ENCODE peak calls at places on chromosomes 5 and 9, in seven cellular contexts. One of them, this sample, is unnamed.

GRCh38 chr9:83572524-83572923 is 34.3 kb upstream of the FRMD3 start:
- DNase-seq in HL-60: no peak
- DNase-seq in left ventricle myocardium inferior: no peak
- DNase-seq in activated T-cell treated with anti-CD3 and anti-CD28 coated beads for 48 hours: no peak
- DNase-seq in T follicular helper cell: no peak
- DNase-seq in iPS-NIHi11: no peak
- DNase-seq in stimulated activated CD8-positive, alpha-beta memory T cell treated with anti-CD3 and anti-CD28 coated beads, Interleukin-4, amount 100 ng/mL, for 24 hours: no peak
- DNase-seq in this sample: no peak

GRCh38 chr9:84955971-84956370 is 286.4 kb downstream of the NTRK2 start:
- DNase-seq in T follicular helper cell: no peak
- DNase-seq in HL-60: no peak
- DNase-seq in iPS-NIHi11: no peak
- DNase-seq in stimulated activated CD8-positive, alpha-beta memory T cell treated with anti-CD3 and anti-CD28 coated beads, Interleukin-4, amount 100 ng/mL, for 24 hours: no peak
- DNase-seq in activated T-cell treated with anti-CD3 and anti-CD28 coated beads for 48 hours: no peak
- DNase-seq in left ventricle myocardium inferior: no peak
- DNase-seq in this sample: no peak

GRCh38 chr5:77316871-77317661 is 106.6 kb downstream of the PDE8B start:
- DNase-seq in stimulated activated CD8-positive, alpha-beta memory T cell treated with anti-CD3 and anti-CD28 coated beads, Interleukin-4, amount 100 ng/mL, for 24 hours: no peak
- DNase-seq in T follicular helper cell: no peak
- DNase-seq in HL-60: no peak
- DNase-seq in iPS-NIHi11: no peak
- DNase-seq in left ventricle myocardium inferior: no peak
- DNase-seq in activated T-cell treated with anti-CD3 and anti-CD28 coated beads for 48 hours: no peak
- DNase-seq in this sample: no peak

GRCh38 chr5:37810311-37810710 is 29.5 kb downstream of the GDNF start:
- DNase-seq in T follicular helper cell: no peak
- DNase-seq in HL-60: no peak
- DNase-seq in stimulated activated CD8-positive, alpha-beta memory T cell treated with anti-CD3 and anti-CD28 coated beads, Interleukin-4, amount 100 ng/mL, for 24 hours: no peak
- DNase-seq in activated T-cell treated with anti-CD3 and anti-CD28 coated beads for 48 hours: no peak
- DNase-seq in left ventricle myocardium inferior: no peak
- DNase-seq in iPS-NIHi11: no peak
- DNase-seq in this sample: no peak

GRCh38 chr5:39102684-39103155 is 28.5 kb upstream of the RICTOR start:
- DNase-seq in stimulated activated CD8-positive, alpha-beta memory T cell treated with anti-CD3 and anti-CD28 coated beads, Interleukin-4, amount 100 ng/mL, for 24 hours: no peak
- DNase-seq in left ventricle myocardium inferior: no peak
- DNase-seq in iPS-NIHi11: no peak
- DNase-seq in HL-60: no peak
- DNase-seq in T follicular helper cell: no peak
- DNase-seq in activated T-cell treated with anti-CD3 and anti-CD28 coated beads for 48 hours: no peak
- DNase-seq in this sample: no peak

GRCh38 chr5:10249948-10250803 is at the start of gene CCT5:
- DNase-seq in left ventricle myocardium inferior: peak
- DNase-seq in activated T-cell treated with anti-CD3 and anti-CD28 coated beads for 48 hours: peak
- DNase-seq in iPS-NIHi11: peak
- DNase-seq in HL-60: peak
- DNase-seq in stimulated activated CD8-positive, alpha-beta memory T cell treated with anti-CD3 and anti-CD28 coated beads, Interleukin-4, amount 100 ng/mL, for 24 hours: peak
- DNase-seq in T follicular helper cell: peak
- DNase-seq in this sample: peak

GRCh38 chr9:93173365-93174150 is 10.4 kb upstream of the WNK2 start:
- DNase-seq in HL-60: peak
- DNase-seq in T follicular helper cell: no peak
- DNase-seq in iPS-NIHi11: no peak
- DNase-seq in stimulated activated CD8-positive, alpha-beta memory T cell treated with anti-CD3 and anti-CD28 coated beads, Interleukin-4, amount 100 ng/mL, for 24 hours: no peak
- DNase-seq in left ventricle myocardium inferior: no peak
- DNase-seq in activated T-cell treated with anti-CD3 and anti-CD28 coated beads for 48 hours: no peak
- DNase-seq in this sample: no peak

GRCh38 chr5:169910393-169910792 is 69.9 kb downstream of the INSYN2B start:
- DNase-seq in activated T-cell treated with anti-CD3 and anti-CD28 coated beads for 48 hours: no peak
- DNase-seq in T follicular helper cell: no peak
- DNase-seq in left ventricle myocardium inferior: no peak
- DNase-seq in HL-60: no peak
- DNase-seq in stimulated activated CD8-positive, alpha-beta memory T cell treated with anti-CD3 and anti-CD28 coated beads, Interleukin-4, amount 100 ng/mL, for 24 hours: no peak
- DNase-seq in iPS-NIHi11: no peak
- DNase-seq in this sample: no peak

GRCh38 chr5:16784843-16785791 is 151.0 kb downstream of the MYO10 start:
- DNase-seq in iPS-NIHi11: no peak
- DNase-seq in stimulated activated CD8-positive, alpha-beta memory T cell treated with anti-CD3 and anti-CD28 coated beads, Interleukin-4, amount 100 ng/mL, for 24 hours: peak
- DNase-seq in activated T-cell treated with anti-CD3 and anti-CD28 coated beads for 48 hours: peak
- DNase-seq in left ventricle myocardium inferior: no peak
- DNase-seq in HL-60: no peak
- DNase-seq in T follicular helper cell: no peak
- DNase-seq in this sample: no peak

GRCh38 chr5:177508837-177509236 is 789 bp downstream of the DOK3 start:
- DNase-seq in T follicular helper cell: no peak
- DNase-seq in activated T-cell treated with anti-CD3 and anti-CD28 coated beads for 48 hours: no peak
- DNase-seq in HL-60: peak
- DNase-seq in left ventricle myocardium inferior: no peak
- DNase-seq in iPS-NIHi11: no peak
- DNase-seq in stimulated activated CD8-positive, alpha-beta memory T cell treated with anti-CD3 and anti-CD28 coated beads, Interleukin-4, amount 100 ng/mL, for 24 hours: no peak
- DNase-seq in this sample: no peak

GRCh38 chr5:71681282-71681681 is 37.8 kb upstream of the CARTPT start:
- DNase-seq in activated T-cell treated with anti-CD3 and anti-CD28 coated beads for 48 hours: no peak
- DNase-seq in left ventricle myocardium inferior: no peak
- DNase-seq in T follicular helper cell: no peak
- DNase-seq in HL-60: no peak
- DNase-seq in iPS-NIHi11: no peak
- DNase-seq in stimulated activated CD8-positive, alpha-beta memory T cell treated with anti-CD3 and anti-CD28 coated beads, Interleukin-4, amount 100 ng/mL, for 24 hours: no peak
- DNase-seq in this sample: no peak

GRCh38 chr9:16637218-16637617 is 233.3 kb downstream of the BNC2 start:
- DNase-seq in HL-60: no peak
- DNase-seq in T follicular helper cell: no peak
- DNase-seq in left ventricle myocardium inferior: no peak
- DNase-seq in activated T-cell treated with anti-CD3 and anti-CD28 coated beads for 48 hours: no peak
- DNase-seq in stimulated activated CD8-positive, alpha-beta memory T cell treated with anti-CD3 and anti-CD28 coated beads, Interleukin-4, amount 100 ng/mL, for 24 hours: no peak
- DNase-seq in iPS-NIHi11: no peak
- DNase-seq in this sample: no peak

GRCh38 chr9:21994526-21994995 is at the start of gene CDKN2B-AS1:
- DNase-seq in activated T-cell treated with anti-CD3 and anti-CD28 coated beads for 48 hours: no peak
- DNase-seq in stimulated activated CD8-positive, alpha-beta memory T cell treated with anti-CD3 and anti-CD28 coated beads, Interleukin-4, amount 100 ng/mL, for 24 hours: no peak
- DNase-seq in iPS-NIHi11: peak
- DNase-seq in HL-60: peak
- DNase-seq in left ventricle myocardium inferior: no peak
- DNase-seq in T follicular helper cell: no peak
- DNase-seq in this sample: peak

GRCh38 chr9:31700252-31701045 is 684.0 kb upstream of the ACO1 start:
- DNase-seq in stimulated activated CD8-positive, alpha-beta memory T cell treated with anti-CD3 and anti-CD28 coated beads, Interleukin-4, amount 100 ng/mL, for 24 hours: no peak
- DNase-seq in iPS-NIHi11: no peak
- DNase-seq in HL-60: no peak
- DNase-seq in T follicular helper cell: no peak
- DNase-seq in activated T-cell treated with anti-CD3 and anti-CD28 coated beads for 48 hours: no peak
- DNase-seq in left ventricle myocardium inferior: no peak
- DNase-seq in this sample: no peak

GRCh38 chr5:67620386-67621039 is 423.9 kb upstream of the CD180 start:
- DNase-seq in T follicular helper cell: no peak
- DNase-seq in HL-60: no peak
- DNase-seq in stimulated activated CD8-positive, alpha-beta memory T cell treated with anti-CD3 and anti-CD28 coated beads, Interleukin-4, amount 100 ng/mL, for 24 hours: no peak
- DNase-seq in iPS-NIHi11: no peak
- DNase-seq in left ventricle myocardium inferior: no peak
- DNase-seq in activated T-cell treated with anti-CD3 and anti-CD28 coated beads for 48 hours: no peak
- DNase-seq in this sample: no peak

GRCh38 chr9:110745656-110746055 is 77.1 kb downstream of the MUSK start:
- DNase-seq in T follicular helper cell: no peak
- DNase-seq in left ventricle myocardium inferior: no peak
- DNase-seq in HL-60: no peak
- DNase-seq in iPS-NIHi11: no peak
- DNase-seq in stimulated activated CD8-positive, alpha-beta memory T cell treated with anti-CD3 and anti-CD28 coated beads, Interleukin-4, amount 100 ng/mL, for 24 hours: no peak
- DNase-seq in activated T-cell treated with anti-CD3 and anti-CD28 coated beads for 48 hours: no peak
- DNase-seq in this sample: no peak

GRCh38 chr5:151456321-151456940 is 9.0 kb downstream of the SLC36A1 start:
- DNase-seq in iPS-NIHi11: no peak
- DNase-seq in HL-60: no peak
- DNase-seq in left ventricle myocardium inferior: no peak
- DNase-seq in T follicular helper cell: no peak
- DNase-seq in stimulated activated CD8-positive, alpha-beta memory T cell treated with anti-CD3 and anti-CD28 coated beads, Interleukin-4, amount 100 ng/mL, for 24 hours: no peak
- DNase-seq in activated T-cell treated with anti-CD3 and anti-CD28 coated beads for 48 hours: no peak
- DNase-seq in this sample: no peak

GRCh38 chr5:9774472-9775079 is 144.4 kb upstream of the TAS2R1 start:
- DNase-seq in T follicular helper cell: no peak
- DNase-seq in stimulated activated CD8-positive, alpha-beta memory T cell treated with anti-CD3 and anti-CD28 coated beads, Interleukin-4, amount 100 ng/mL, for 24 hours: no peak
- DNase-seq in HL-60: no peak
- DNase-seq in activated T-cell treated with anti-CD3 and anti-CD28 coated beads for 48 hours: no peak
- DNase-seq in left ventricle myocardium inferior: no peak
- DNase-seq in iPS-NIHi11: no peak
- DNase-seq in this sample: no peak

GRCh38 chr5:11040345-11040744 is 279.3 kb upstream of the DAP start:
- DNase-seq in activated T-cell treated with anti-CD3 and anti-CD28 coated beads for 48 hours: no peak
- DNase-seq in HL-60: no peak
- DNase-seq in iPS-NIHi11: no peak
- DNase-seq in stimulated activated CD8-positive, alpha-beta memory T cell treated with anti-CD3 and anti-CD28 coated beads, Interleukin-4, amount 100 ng/mL, for 24 hours: no peak
- DNase-seq in T follicular helper cell: no peak
- DNase-seq in left ventricle myocardium inferior: no peak
- DNase-seq in this sample: no peak

GRCh38 chr5:175470756-175471155 is 7.6 kb upstream of the SFXN1 start:
- DNase-seq in activated T-cell treated with anti-CD3 and anti-CD28 coated beads for 48 hours: no peak
- DNase-seq in left ventricle myocardium inferior: no peak
- DNase-seq in HL-60: no peak
- DNase-seq in stimulated activated CD8-positive, alpha-beta memory T cell treated with anti-CD3 and anti-CD28 coated beads, Interleukin-4, amount 100 ng/mL, for 24 hours: no peak
- DNase-seq in T follicular helper cell: no peak
- DNase-seq in iPS-NIHi11: no peak
- DNase-seq in this sample: no peak

GRCh38 chr5:129395247-129395646 is 64.9 kb upstream of the ADAMTS19 start:
- DNase-seq in T follicular helper cell: no peak
- DNase-seq in iPS-NIHi11: peak
- DNase-seq in left ventricle myocardium inferior: no peak
- DNase-seq in HL-60: no peak
- DNase-seq in activated T-cell treated with anti-CD3 and anti-CD28 coated beads for 48 hours: no peak
- DNase-seq in stimulated activated CD8-positive, alpha-beta memory T cell treated with anti-CD3 and anti-CD28 coated beads, Interleukin-4, amount 100 ng/mL, for 24 hours: no peak
- DNase-seq in this sample: no peak

GRCh38 chr5:83827111-83827541 is 106.5 kb upstream of the HAPLN1 start:
- DNase-seq in T follicular helper cell: no peak
- DNase-seq in activated T-cell treated with anti-CD3 and anti-CD28 coated beads for 48 hours: no peak
- DNase-seq in iPS-NIHi11: no peak
- DNase-seq in HL-60: peak
- DNase-seq in stimulated activated CD8-positive, alpha-beta memory T cell treated with anti-CD3 and anti-CD28 coated beads, Interleukin-4, amount 100 ng/mL, for 24 hours: no peak
- DNase-seq in left ventricle myocardium inferior: no peak
- DNase-seq in this sample: no peak

GRCh38 chr9:108322326-108323098 is 533.3 kb downstream of the ACTL7B start:
- DNase-seq in iPS-NIHi11: no peak
- DNase-seq in left ventricle myocardium inferior: no peak
- DNase-seq in activated T-cell treated with anti-CD3 and anti-CD28 coated beads for 48 hours: no peak
- DNase-seq in stimulated activated CD8-positive, alpha-beta memory T cell treated with anti-CD3 and anti-CD28 coated beads, Interleukin-4, amount 100 ng/mL, for 24 hours: no peak
- DNase-seq in T follicular helper cell: no peak
- DNase-seq in HL-60: no peak
- DNase-seq in this sample: no peak

GRCh38 chr5:41284938-41285337 is 71.6 kb upstream of the C6 start:
- DNase-seq in stimulated activated CD8-positive, alpha-beta memory T cell treated with anti-CD3 and anti-CD28 coated beads, Interleukin-4, amount 100 ng/mL, for 24 hours: no peak
- DNase-seq in iPS-NIHi11: no peak
- DNase-seq in HL-60: no peak
- DNase-seq in T follicular helper cell: no peak
- DNase-seq in left ventricle myocardium inferior: no peak
- DNase-seq in activated T-cell treated with anti-CD3 and anti-CD28 coated beads for 48 hours: no peak
- DNase-seq in this sample: no peak